ENCODE peak calls at places on chromosomes 3 and 15, in four cellular contexts. One of them, this sample, is unnamed.

GRCh38 chr3:115666081-115666480 is 42.8 kb downstream of the GAP43 start:
- DNase-seq in Peyer's patch: no peak
- DNase-seq in AG09309: no peak
- DNase-seq in nephron progenitor cell: no peak
- DNase-seq in this sample: no peak

GRCh38 chr3:161069441-161070251 is 35.5 kb downstream of the B3GALNT1 start:
- DNase-seq in AG09309: peak; percentile 54
- DNase-seq in nephron progenitor cell: no peak
- DNase-seq in Peyer's patch: no peak
- DNase-seq in this sample: peak; percentile 14

GRCh38 chr3:195806211-195806915 is 5.4 kb downstream of the MUC4 start:
- DNase-seq in Peyer's patch: no peak
- DNase-seq in nephron progenitor cell: no peak
- DNase-seq in AG09309: no peak
- DNase-seq in this sample: no peak

GRCh38 chr3:150699068-150699635 is 4.6 kb downstream of the ERICH6 start:
- DNase-seq in Peyer's patch: no peak
- DNase-seq in AG09309: no peak
- DNase-seq in nephron progenitor cell: no peak
- DNase-seq in this sample: no peak

GRCh38 chr3:38117748-38118420 is 19.0 kb downstream of the ACAA1 start:
- DNase-seq in AG09309: no peak
- DNase-seq in nephron progenitor cell: peak; percentile 37
- DNase-seq in Peyer's patch: peak; percentile 87
- DNase-seq in this sample: no peak

GRCh38 chr3:23550402-23550801 is 255.4 kb upstream of the UBE2E1 start:
- DNase-seq in Peyer's patch: no peak
- DNase-seq in nephron progenitor cell: no peak
- DNase-seq in AG09309: no peak
- DNase-seq in this sample: no peak

GRCh38 chr15:52440414-52440813 is 88.3 kb downstream of the MYO5A start:
- DNase-seq in Peyer's patch: no peak
- DNase-seq in nephron progenitor cell: no peak
- DNase-seq in AG09309: no peak
- DNase-seq in this sample: no peak

GRCh38 chr15:32671339-32672325 is 30.1 kb downstream of the SCG5 start:
- DNase-seq in Peyer's patch: no peak
- DNase-seq in AG09309: peak; percentile 75
- DNase-seq in nephron progenitor cell: no peak
- DNase-seq in this sample: no peak

GRCh38 chr3:139173372-139174108 is 128.8 kb upstream of the PRR23C start:
- DNase-seq in Peyer's patch: no peak
- DNase-seq in AG09309: peak; percentile 11
- DNase-seq in nephron progenitor cell: no peak
- DNase-seq in this sample: peak; percentile 20

GRCh38 chr3:72748659-72749058 is 99.6 kb downstream of the SHQ1 start:
- DNase-seq in Peyer's patch: no peak
- DNase-seq in nephron progenitor cell: no peak
- DNase-seq in AG09309: no peak
- DNase-seq in this sample: no peak

GRCh38 chr3:50193286-50193685 is 1.9 kb downstream of the GNAT1 start:
- DNase-seq in Peyer's patch: no peak
- DNase-seq in nephron progenitor cell: no peak
- DNase-seq in AG09309: no peak
- DNase-seq in this sample: no peak

GRCh38 chr15:63244399-63244798 is 33.0 kb upstream of the APH1B start:
- DNase-seq in Peyer's patch: no peak
- DNase-seq in AG09309: no peak
- DNase-seq in nephron progenitor cell: no peak
- DNase-seq in this sample: no peak

GRCh38 chr3:114152519-114153151 is 26.2 kb downstream of the DRD3 start:
- DNase-seq in nephron progenitor cell: peak; percentile 87
- DNase-seq in Peyer's patch: peak; percentile 82
- DNase-seq in AG09309: peak; percentile 20
- DNase-seq in this sample: peak; percentile 40

GRCh38 chr3:114154321-114154821 is 24.5 kb downstream of the DRD3 start:
- DNase-seq in Peyer's patch: no peak
- DNase-seq in AG09309: no peak
- DNase-seq in nephron progenitor cell: no peak
- DNase-seq in this sample: no peak

GRCh38 chr3:114151091-114151490 is 27.8 kb downstream of the DRD3 start:
- DNase-seq in AG09309: no peak
- DNase-seq in nephron progenitor cell: no peak
- DNase-seq in Peyer's patch: no peak
- DNase-seq in this sample: no peak

GRCh38 chr3:114157321-114157720 is 21.5 kb downstream of the DRD3 start:
- DNase-seq in AG09309: no peak
- DNase-seq in Peyer's patch: no peak
- DNase-seq in nephron progenitor cell: no peak
- DNase-seq in this sample: no peak

DNA sequence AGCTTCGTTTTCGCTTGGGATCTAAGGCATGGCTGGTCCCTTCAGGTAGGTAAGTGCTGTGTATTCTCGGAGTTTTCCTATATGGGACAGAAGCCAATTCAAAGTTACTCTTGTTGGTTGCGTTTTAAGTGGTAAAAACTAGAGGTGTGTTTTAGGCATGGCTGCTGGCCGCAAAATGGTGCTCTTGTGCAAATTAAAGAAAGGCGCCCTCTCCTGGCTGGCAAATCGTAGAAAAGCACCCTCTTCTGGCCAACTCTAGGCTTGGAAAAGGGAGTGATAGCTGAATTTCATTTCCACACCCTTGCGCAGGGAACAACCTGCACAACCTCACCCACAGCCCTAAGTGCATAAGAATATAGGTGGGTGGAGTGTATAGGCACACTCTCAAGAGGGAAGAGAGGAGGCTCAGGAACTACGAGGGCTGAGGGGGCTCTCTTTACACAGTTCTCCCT is 23.5 kb downstream of the DRD3 start:
- DNase-seq in AG09309: no peak
- DNase-seq in nephron progenitor cell: peak; percentile 18
- DNase-seq in Peyer's patch: no peak
- DNase-seq in this sample: no peak
- TF ChIP-seq CTCF in AG09309: peak; percentile 55
- TF ChIP-seq CTCF in nephron progenitor cell: peak; percentile 24
- TF ChIP-seq CTCF in Peyer's patch: peak; percentile 36
- TF ChIP-seq CTCF in this sample: peak; percentile 45

DNA sequence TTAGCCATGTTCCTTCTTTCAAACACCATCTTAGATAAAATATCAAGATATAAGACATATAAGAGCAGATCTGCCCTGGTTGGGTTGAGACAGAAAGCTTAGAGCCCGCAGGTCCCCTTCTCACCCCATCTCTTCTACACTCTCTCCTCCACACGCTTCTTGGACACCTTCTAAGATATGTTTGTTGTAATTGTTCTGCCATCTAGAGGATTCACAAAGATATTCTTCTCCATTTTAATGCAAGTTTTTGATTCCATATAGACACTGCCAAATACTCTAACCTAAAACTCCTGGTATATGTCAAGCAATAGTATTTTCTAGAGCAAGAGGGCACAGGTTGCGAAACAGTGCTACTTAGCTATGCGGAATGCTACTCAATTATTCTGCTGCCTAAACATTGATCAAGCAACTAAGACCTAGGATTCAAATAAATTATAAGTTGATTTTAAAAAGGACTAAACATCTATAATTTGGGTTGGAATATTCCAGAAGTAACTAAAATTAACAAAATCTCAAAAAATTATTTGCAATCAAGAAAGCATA is 6.8 kb downstream of the CHRM5 start:
- DNase-seq in AG09309: no peak
- DNase-seq in nephron progenitor cell: no peak
- DNase-seq in Peyer's patch: no peak
- DNase-seq in this sample: no peak
- TF ChIP-seq CTCF in AG09309: no peak
- TF ChIP-seq CTCF in nephron progenitor cell: no peak
- TF ChIP-seq CTCF in Peyer's patch: no peak
- TF ChIP-seq CTCF in this sample: no peak

GRCh38 chr3:12719984-12720656 is 38.9 kb downstream of the TMEM40 start:
- DNase-seq in nephron progenitor cell: peak; percentile 74
- DNase-seq in Peyer's patch: peak; percentile 75
- DNase-seq in AG09309: peak; percentile 49
- DNase-seq in this sample: peak; percentile 48
- TF ChIP-seq CTCF in nephron progenitor cell: peak; percentile 93
- TF ChIP-seq CTCF in Peyer's patch: peak; percentile 97
- TF ChIP-seq CTCF in AG09309: peak; percentile 91
- TF ChIP-seq CTCF in this sample: peak; percentile 99

GRCh38 chr3:127177226-127177625 is 15.7 kb upstream of the PRR23E start:
- DNase-seq in nephron progenitor cell: no peak
- DNase-seq in AG09309: no peak
- DNase-seq in Peyer's patch: no peak
- DNase-seq in this sample: no peak
- TF ChIP-seq CTCF in nephron progenitor cell: no peak
- TF ChIP-seq CTCF in AG09309: peak; percentile 8
- TF ChIP-seq CTCF in Peyer's patch: peak; percentile 43
- TF ChIP-seq CTCF in this sample: peak; percentile 16

DNA sequence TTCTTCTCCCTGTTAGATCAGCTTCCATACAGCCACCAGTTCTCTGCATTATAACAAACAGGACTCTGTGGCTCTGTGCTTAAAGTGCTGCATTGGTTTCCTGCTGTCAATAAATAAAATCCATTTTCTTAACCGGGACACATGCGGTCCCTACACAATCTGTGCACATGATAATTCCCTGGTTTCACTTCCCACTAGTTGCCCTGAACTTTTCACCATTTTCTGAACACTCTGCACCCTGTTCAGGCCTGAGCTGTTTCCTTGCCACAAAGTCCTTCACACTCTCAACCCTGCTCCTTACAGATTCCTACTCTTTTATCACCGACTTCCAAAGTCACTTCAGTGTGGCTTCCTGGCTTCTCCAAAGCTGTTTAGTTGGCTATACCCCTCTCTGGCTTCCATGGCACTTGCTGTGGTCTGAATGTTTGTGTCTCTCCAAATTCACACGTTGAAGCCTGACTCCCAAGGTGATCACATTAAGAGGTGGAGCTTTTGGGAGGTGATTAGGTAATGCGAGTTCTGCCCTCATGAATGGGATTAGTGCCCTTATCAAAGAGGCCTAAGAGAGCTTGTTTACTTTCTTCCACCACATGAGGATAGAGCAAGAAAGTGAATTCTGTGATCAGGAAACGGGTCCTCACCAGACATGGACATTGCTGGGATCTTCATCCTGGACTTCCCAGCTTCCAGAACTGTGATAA is 233.4 kb downstream of the CHST2 start:
- DNase-seq in nephron progenitor cell: no peak
- DNase-seq in AG09309: no peak
- DNase-seq in Peyer's patch: no peak
- DNase-seq in this sample: no peak
- TF ChIP-seq CTCF in nephron progenitor cell: no peak
- TF ChIP-seq CTCF in AG09309: no peak
- TF ChIP-seq CTCF in Peyer's patch: no peak
- TF ChIP-seq CTCF in this sample: no peak

GRCh38 chr15:35293353-35294130 is 208.4 kb upstream of the NANOGP8 start:
- DNase-seq in AG09309: peak; percentile 37
- DNase-seq in Peyer's patch: no peak
- DNase-seq in nephron progenitor cell: no peak
- DNase-seq in this sample: no peak
- TF ChIP-seq CTCF in AG09309: peak; percentile 40
- TF ChIP-seq CTCF in Peyer's patch: peak; percentile 56
- TF ChIP-seq CTCF in nephron progenitor cell: peak; percentile 17
- TF ChIP-seq CTCF in this sample: no peak

GRCh38 chr3:181105636-181106035 is 116.1 kb upstream of the DNAJC19 start:
- DNase-seq in nephron progenitor cell: no peak
- DNase-seq in AG09309: no peak
- DNase-seq in Peyer's patch: no peak
- DNase-seq in this sample: no peak

GRCh38 chr3:181103605-181104004 is 114.1 kb upstream of the DNAJC19 start:
- DNase-seq in Peyer's patch: no peak
- DNase-seq in nephron progenitor cell: peak; percentile 12
- DNase-seq in AG09309: no peak
- DNase-seq in this sample: no peak
- TF ChIP-seq CTCF in Peyer's patch: no peak
- TF ChIP-seq CTCF in nephron progenitor cell: peak; percentile 43
- TF ChIP-seq CTCF in AG09309: peak; percentile 16
- TF ChIP-seq CTCF in this sample: no peak

GRCh38 chr3:51705276-51706020 is 1.4 kb upstream of the GRM2 start:
- DNase-seq in AG09309: no peak
- DNase-seq in Peyer's patch: peak; percentile 8
- DNase-seq in nephron progenitor cell: no peak
- DNase-seq in this sample: no peak

GRCh38 chr3:51708216-51708845 is 1.5 kb downstream of the GRM2 start:
- DNase-seq in nephron progenitor cell: no peak
- DNase-seq in Peyer's patch: peak; percentile 33
- DNase-seq in AG09309: no peak
- DNase-seq in this sample: no peak

GRCh38 chr3:51706021-51706485 is 815 bp upstream of the GRM2 start:
- DNase-seq in Peyer's patch: peak; percentile 32
- DNase-seq in AG09309: no peak
- DNase-seq in nephron progenitor cell: no peak
- DNase-seq in this sample: no peak

GRCh38 chr3:51709004-51709420 is 2.1 kb downstream of the GRM2 start:
- DNase-seq in Peyer's patch: peak; percentile 40
- DNase-seq in AG09309: no peak
- DNase-seq in nephron progenitor cell: no peak
- DNase-seq in this sample: no peak

GRCh38 chr3:51706788-51707731 is at the start of gene GRM2:
- DNase-seq in nephron progenitor cell: peak; percentile 97
- DNase-seq in Peyer's patch: peak; percentile 73
- DNase-seq in AG09309: no peak
- DNase-seq in this sample: peak; percentile 52
- TF ChIP-seq CTCF in nephron progenitor cell: no peak
- TF ChIP-seq CTCF in Peyer's patch: no peak
- TF ChIP-seq CTCF in AG09309: no peak
- TF ChIP-seq CTCF in this sample: no peak

GRCh38 chr3:194604837-194605236 is 28.4 kb downstream of the TMEM44 start:
- DNase-seq in nephron progenitor cell: no peak
- DNase-seq in Peyer's patch: no peak
- DNase-seq in AG09309: no peak
- DNase-seq in this sample: no peak
- TF ChIP-seq CTCF in nephron progenitor cell: peak; percentile 28
- TF ChIP-seq CTCF in Peyer's patch: no peak
- TF ChIP-seq CTCF in AG09309: peak; percentile 47
- TF ChIP-seq CTCF in this sample: peak; percentile 30

This sample was measured in AG09319.